ENCODE peak calls at places on chromosomes 4 and X, in eight cellular contexts. One of them, this sample, is unnamed.

GRCh38 chr4:47222276-47222675 is 190.9 kb downstream of the GABRB1 start:
- DNase-seq in Caco-2: peak
- DNase-seq in dorsolateral prefrontal cortex: no peak
- DNase-seq in AG09309: no peak
- DNase-seq in cardiac fibroblast: peak
- DNase-seq in CD8-positive, alpha-beta T cell: no peak
- DNase-seq in hepatocyte: peak
- DNase-seq in coronary artery: no peak
- DNase-seq in this sample: no peak

GRCh38 chr4:54661156-54661555 is 3.4 kb downstream of the KIT start:
- DNase-seq in coronary artery: no peak
- DNase-seq in dorsolateral prefrontal cortex: no peak
- DNase-seq in cardiac fibroblast: peak
- DNase-seq in CD8-positive, alpha-beta T cell: no peak
- DNase-seq in Caco-2: no peak
- DNase-seq in AG09309: peak
- DNase-seq in hepatocyte: no peak
- DNase-seq in this sample: no peak

GRCh38 chr4:176840166-176840565 is 47.4 kb upstream of the VEGFC start:
- DNase-seq in coronary artery: no peak
- DNase-seq in cardiac fibroblast: no peak
- DNase-seq in hepatocyte: no peak
- DNase-seq in CD8-positive, alpha-beta T cell: no peak
- DNase-seq in Caco-2: no peak
- DNase-seq in dorsolateral prefrontal cortex: no peak
- DNase-seq in AG09309: no peak
- DNase-seq in this sample: no peak

GRCh38 chr4:152535236-152535902 is 523 bp downstream of the FBXW7 start:
- DNase-seq in CD8-positive, alpha-beta T cell: peak
- DNase-seq in coronary artery: peak
- DNase-seq in AG09309: no peak
- DNase-seq in Caco-2: no peak
- DNase-seq in dorsolateral prefrontal cortex: no peak
- DNase-seq in cardiac fibroblast: no peak
- DNase-seq in hepatocyte: peak
- DNase-seq in this sample: no peak

GRCh38 chr4:74536557-74536956 is 91.6 kb downstream of the AREG start:
- DNase-seq in AG09309: no peak
- DNase-seq in hepatocyte: no peak
- DNase-seq in Caco-2: no peak
- DNase-seq in coronary artery: no peak
- DNase-seq in dorsolateral prefrontal cortex: no peak
- DNase-seq in CD8-positive, alpha-beta T cell: no peak
- DNase-seq in cardiac fibroblast: peak
- DNase-seq in this sample: no peak

GRCh38 chr4:66091801-66092200 is 421.5 kb upstream of the EPHA5 start:
- DNase-seq in Caco-2: no peak
- DNase-seq in coronary artery: no peak
- DNase-seq in CD8-positive, alpha-beta T cell: no peak
- DNase-seq in hepatocyte: no peak
- DNase-seq in cardiac fibroblast: peak
- DNase-seq in AG09309: no peak
- DNase-seq in dorsolateral prefrontal cortex: no peak
- DNase-seq in this sample: no peak

GRCh38 chr4:5759236-5760075 is 48.5 kb downstream of the EVC start:
- DNase-seq in AG09309: no peak
- DNase-seq in cardiac fibroblast: no peak
- DNase-seq in hepatocyte: no peak
- DNase-seq in Caco-2: no peak
- DNase-seq in dorsolateral prefrontal cortex: no peak
- DNase-seq in CD8-positive, alpha-beta T cell: no peak
- DNase-seq in coronary artery: peak
- DNase-seq in this sample: no peak

GRCh38 chr4:13920901-13921300 is 293.4 kb upstream of the BOD1L1 start:
- DNase-seq in hepatocyte: peak
- DNase-seq in CD8-positive, alpha-beta T cell: no peak
- DNase-seq in dorsolateral prefrontal cortex: no peak
- DNase-seq in Caco-2: peak
- DNase-seq in coronary artery: no peak
- DNase-seq in AG09309: peak
- DNase-seq in cardiac fibroblast: peak
- DNase-seq in this sample: no peak

GRCh38 chr4:52250124-52250523 is 199.0 kb downstream of the SPATA18 start:
- DNase-seq in hepatocyte: peak
- DNase-seq in coronary artery: peak
- DNase-seq in dorsolateral prefrontal cortex: no peak
- DNase-seq in Caco-2: no peak
- DNase-seq in CD8-positive, alpha-beta T cell: no peak
- DNase-seq in cardiac fibroblast: peak
- DNase-seq in AG09309: no peak
- DNase-seq in this sample: no peak

GRCh38 chr4:54255881-54256280 is 26.8 kb downstream of the PDGFRA start:
- DNase-seq in dorsolateral prefrontal cortex: no peak
- DNase-seq in Caco-2: no peak
- DNase-seq in AG09309: peak
- DNase-seq in hepatocyte: no peak
- DNase-seq in coronary artery: peak
- DNase-seq in cardiac fibroblast: peak
- DNase-seq in CD8-positive, alpha-beta T cell: no peak
- DNase-seq in this sample: no peak

GRCh38 chr4:106618920-106619319 is 250.3 kb upstream of the GIMD1 start:
- DNase-seq in CD8-positive, alpha-beta T cell: no peak
- DNase-seq in cardiac fibroblast: peak
- DNase-seq in hepatocyte: no peak
- DNase-seq in AG09309: no peak
- DNase-seq in dorsolateral prefrontal cortex: no peak
- DNase-seq in coronary artery: no peak
- DNase-seq in Caco-2: no peak
- DNase-seq in this sample: no peak

GRCh38 chr4:19034089-19034488 is 1012.5 kb upstream of the LCORL start:
- DNase-seq in Caco-2: no peak
- DNase-seq in hepatocyte: no peak
- DNase-seq in coronary artery: no peak
- DNase-seq in cardiac fibroblast: no peak
- DNase-seq in CD8-positive, alpha-beta T cell: no peak
- DNase-seq in dorsolateral prefrontal cortex: no peak
- DNase-seq in AG09309: no peak
- DNase-seq in this sample: no peak

GRCh38 chrX:44439242-44439641 is 95.8 kb upstream of the EFHC2 start:
- DNase-seq in CD8-positive, alpha-beta T cell: no peak
- DNase-seq in hepatocyte: no peak
- DNase-seq in AG09309: no peak
- DNase-seq in dorsolateral prefrontal cortex: no peak
- DNase-seq in Caco-2: no peak
- DNase-seq in cardiac fibroblast: no peak
- DNase-seq in coronary artery: no peak
- DNase-seq in this sample: no peak

GRCh38 chr4:60463846-60464502 is 736.2 kb upstream of the ADGRL3 start:
- DNase-seq in dorsolateral prefrontal cortex: no peak
- DNase-seq in cardiac fibroblast: peak
- DNase-seq in coronary artery: no peak
- DNase-seq in AG09309: no peak
- DNase-seq in hepatocyte: no peak
- DNase-seq in Caco-2: no peak
- DNase-seq in CD8-positive, alpha-beta T cell: no peak
- DNase-seq in this sample: no peak

GRCh38 chr4:55543858-55544257 is 2.9 kb downstream of the CLOCK start:
- DNase-seq in hepatocyte: no peak
- DNase-seq in AG09309: no peak
- DNase-seq in cardiac fibroblast: peak
- DNase-seq in CD8-positive, alpha-beta T cell: no peak
- DNase-seq in Caco-2: no peak
- DNase-seq in dorsolateral prefrontal cortex: no peak
- DNase-seq in coronary artery: no peak
- DNase-seq in this sample: no peak

GRCh38 chrX:9659571-9660195 is 106.0 kb downstream of the GPR143 start:
- DNase-seq in hepatocyte: peak
- DNase-seq in coronary artery: no peak
- DNase-seq in CD8-positive, alpha-beta T cell: no peak
- DNase-seq in AG09309: no peak
- DNase-seq in Caco-2: peak
- DNase-seq in dorsolateral prefrontal cortex: no peak
- DNase-seq in cardiac fibroblast: no peak
- DNase-seq in this sample: no peak

GRCh38 chr4:143486314-143486713 is 27.2 kb upstream of the SMARCA5 start:
- DNase-seq in dorsolateral prefrontal cortex: no peak
- DNase-seq in Caco-2: no peak
- DNase-seq in coronary artery: no peak
- DNase-seq in cardiac fibroblast: peak
- DNase-seq in CD8-positive, alpha-beta T cell: no peak
- DNase-seq in AG09309: no peak
- DNase-seq in hepatocyte: no peak
- DNase-seq in this sample: no peak

GRCh38 chr4:181289203-181289602 is 954.0 kb upstream of the TENM3 start:
- DNase-seq in hepatocyte: no peak
- DNase-seq in Caco-2: no peak
- DNase-seq in dorsolateral prefrontal cortex: no peak
- DNase-seq in AG09309: no peak
- DNase-seq in coronary artery: no peak
- DNase-seq in CD8-positive, alpha-beta T cell: no peak
- DNase-seq in cardiac fibroblast: no peak
- DNase-seq in this sample: no peak

GRCh38 chr4:185839204-185839712 is 27.3 kb upstream of the SORBS2 start:
- DNase-seq in hepatocyte: peak
- DNase-seq in Caco-2: peak
- DNase-seq in coronary artery: no peak
- DNase-seq in AG09309: peak
- DNase-seq in dorsolateral prefrontal cortex: no peak
- DNase-seq in cardiac fibroblast: peak
- DNase-seq in CD8-positive, alpha-beta T cell: no peak
- DNase-seq in this sample: no peak

GRCh38 chr4:185838104-185838452 is 26.1 kb upstream of the SORBS2 start:
- DNase-seq in cardiac fibroblast: no peak
- DNase-seq in coronary artery: no peak
- DNase-seq in AG09309: no peak
- DNase-seq in CD8-positive, alpha-beta T cell: no peak
- DNase-seq in Caco-2: no peak
- DNase-seq in hepatocyte: no peak
- DNase-seq in dorsolateral prefrontal cortex: no peak
- DNase-seq in this sample: no peak

GRCh38 chr4:185839770-185840169 is 27.8 kb upstream of the SORBS2 start:
- DNase-seq in hepatocyte: peak
- DNase-seq in cardiac fibroblast: no peak
- DNase-seq in Caco-2: no peak
- DNase-seq in dorsolateral prefrontal cortex: no peak
- DNase-seq in coronary artery: no peak
- DNase-seq in AG09309: no peak
- DNase-seq in CD8-positive, alpha-beta T cell: no peak
- DNase-seq in this sample: no peak

GRCh38 chr4:185837415-185838103 is 25.6 kb upstream of the SORBS2 start:
- DNase-seq in AG09309: no peak
- DNase-seq in cardiac fibroblast: no peak
- DNase-seq in Caco-2: no peak
- DNase-seq in coronary artery: no peak
- DNase-seq in dorsolateral prefrontal cortex: no peak
- DNase-seq in CD8-positive, alpha-beta T cell: no peak
- DNase-seq in hepatocyte: no peak
- DNase-seq in this sample: no peak

DNA sequence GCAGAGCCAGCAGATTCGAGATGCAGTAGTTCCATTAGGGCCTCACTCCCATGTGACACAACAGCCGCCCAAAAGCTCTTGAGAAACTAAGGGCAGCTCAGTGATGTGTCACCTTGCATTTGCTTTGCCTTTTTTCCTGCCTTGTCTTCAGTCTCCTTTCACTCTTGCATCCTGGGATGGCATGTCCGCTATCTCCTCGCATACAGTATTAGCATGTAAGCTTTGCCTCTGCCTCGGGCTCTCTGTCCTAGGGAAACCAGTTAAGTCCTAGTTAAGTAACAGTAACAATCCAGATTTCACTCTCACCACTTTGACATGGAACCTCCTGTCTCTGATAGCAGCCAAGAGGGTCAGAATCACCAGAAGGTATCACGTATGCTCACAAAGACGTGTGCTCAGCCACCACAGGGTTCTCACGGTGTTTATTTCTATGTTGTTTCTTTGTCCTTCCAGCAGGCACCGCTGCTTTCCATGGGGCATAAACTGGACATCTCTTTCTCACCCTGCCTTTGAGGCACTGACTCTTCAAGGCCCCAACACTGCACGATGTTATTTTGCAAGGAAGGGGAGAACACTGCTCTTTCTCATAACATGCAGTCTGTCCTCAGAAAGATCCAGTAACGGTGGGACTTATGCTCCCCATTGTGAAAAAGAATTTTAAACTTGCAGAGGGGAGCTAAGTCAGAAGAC is 26.7 kb upstream of the SORBS2 start:
- DNase-seq in Caco-2: no peak
- DNase-seq in coronary artery: no peak
- DNase-seq in hepatocyte: no peak
- DNase-seq in CD8-positive, alpha-beta T cell: no peak
- DNase-seq in dorsolateral prefrontal cortex: no peak
- DNase-seq in cardiac fibroblast: peak
- DNase-seq in AG09309: no peak
- DNase-seq in this sample: no peak
- TF ChIP-seq CTCF in Caco-2: no peak
- TF ChIP-seq CTCF in coronary artery: no peak
- TF ChIP-seq CTCF in hepatocyte: no peak
- TF ChIP-seq CTCF in CD8-positive, alpha-beta T cell: no peak
- TF ChIP-seq CTCF in dorsolateral prefrontal cortex: no peak
- TF ChIP-seq CTCF in cardiac fibroblast: no peak
- TF ChIP-seq CTCF in AG09309: no peak
- TF ChIP-seq CTCF in this sample: no peak

GRCh38 chrX:29903365-29903764 is 312.0 kb upstream of the MAGEB2 start:
- DNase-seq in cardiac fibroblast: peak
- DNase-seq in hepatocyte: no peak
- DNase-seq in coronary artery: no peak
- DNase-seq in dorsolateral prefrontal cortex: no peak
- DNase-seq in AG09309: no peak
- DNase-seq in Caco-2: no peak
- DNase-seq in CD8-positive, alpha-beta T cell: no peak
- DNase-seq in this sample: no peak
- TF ChIP-seq CTCF in cardiac fibroblast: peak
- TF ChIP-seq CTCF in hepatocyte: peak
- TF ChIP-seq CTCF in coronary artery: no peak
- TF ChIP-seq CTCF in dorsolateral prefrontal cortex: peak
- TF ChIP-seq CTCF in AG09309: peak
- TF ChIP-seq CTCF in Caco-2: no peak
- TF ChIP-seq CTCF in CD8-positive, alpha-beta T cell: no peak
- TF ChIP-seq CTCF in this sample: no peak

DNA sequence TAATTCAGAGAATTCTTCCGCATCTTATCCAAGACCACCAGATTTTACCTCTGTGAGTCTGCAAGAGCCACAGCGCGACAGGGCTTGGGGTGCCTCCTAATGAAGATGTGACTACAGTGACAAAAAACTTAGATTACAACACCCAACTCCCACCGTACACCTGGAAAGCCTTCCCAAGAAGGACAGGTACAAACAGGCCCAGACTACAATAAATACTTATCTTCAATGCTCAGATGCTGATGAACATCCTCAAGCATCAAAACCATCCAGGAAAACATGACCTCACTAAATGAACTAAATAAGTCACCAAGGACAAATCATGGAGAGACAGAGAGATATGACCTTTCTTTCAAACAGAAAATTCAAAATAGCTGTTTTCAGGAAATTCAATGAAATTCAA is 20.8 kb upstream of the ABCG2 start:
- DNase-seq in cardiac fibroblast: no peak
- DNase-seq in coronary artery: no peak
- DNase-seq in hepatocyte: no peak
- DNase-seq in AG09309: no peak
- DNase-seq in CD8-positive, alpha-beta T cell: no peak
- DNase-seq in Caco-2: no peak
- DNase-seq in dorsolateral prefrontal cortex: no peak
- DNase-seq in this sample: no peak
- TF ChIP-seq CTCF in cardiac fibroblast: no peak
- TF ChIP-seq CTCF in coronary artery: no peak
- TF ChIP-seq CTCF in hepatocyte: no peak
- TF ChIP-seq CTCF in AG09309: no peak
- TF ChIP-seq CTCF in CD8-positive, alpha-beta T cell: no peak
- TF ChIP-seq CTCF in Caco-2: no peak
- TF ChIP-seq CTCF in dorsolateral prefrontal cortex: no peak
- TF ChIP-seq CTCF in this sample: no peak

GRCh38 chr4:164997324-164997723 is 19.9 kb upstream of the TRIM61 start:
- DNase-seq in dorsolateral prefrontal cortex: no peak
- DNase-seq in Caco-2: no peak
- DNase-seq in AG09309: no peak
- DNase-seq in cardiac fibroblast: peak
- DNase-seq in CD8-positive, alpha-beta T cell: no peak
- DNase-seq in coronary artery: no peak
- DNase-seq in hepatocyte: no peak
- DNase-seq in this sample: no peak
- TF ChIP-seq CTCF in dorsolateral prefrontal cortex: no peak
- TF ChIP-seq CTCF in Caco-2: no peak
- TF ChIP-seq CTCF in AG09309: no peak
- TF ChIP-seq CTCF in cardiac fibroblast: no peak
- TF ChIP-seq CTCF in CD8-positive, alpha-beta T cell: no peak
- TF ChIP-seq CTCF in coronary artery: no peak
- TF ChIP-seq CTCF in hepatocyte: peak
- TF ChIP-seq CTCF in this sample: no peak